ENCODE peak calls at places on chromosomes 13 and 19, in ten cellular contexts. M is activated CD4-positive, alpha-beta T cell treated with anti-CD3 and anti-CD28 coated beads for 24 hours; B is naive thymus-derived CD8-positive, alpha-beta T cell; U is T-helper 17 cell; Y is Kasumi-1; X is GM19239; V is T-helper 9 cell; J is A549; P is NCI-H1105; N is nephron progenitor cell. K is an unnamed sample.

GRCh38 chr13:108146642-108147041 is 68.7 kb downstream of the LIG4 start:
- DNase-seq in P (no peak), J (no peak), Y (no peak), M (no peak), X (no peak), B (no peak), N (no peak), U (no peak), V (no peak), K (no peak)

GRCh38 chr19:47280183-47280797 is 5.6 kb downstream of the INAFM1 start:
- DNase-seq in J (peak), U (no peak), P (no peak), M (peak), Y (peak), X (no peak), N (peak), B (peak), V (peak), K (peak)

GRCh38 chr13:25207291-25207690 is 35.2 kb upstream of the AMER2 start:
- DNase-seq in P (no peak), B (no peak), J (no peak), N (no peak), U (no peak), Y (no peak), V (no peak), X (no peak), M (no peak), K (no peak)

GRCh38 chr13:40175639-40176038 is 490.8 kb downstream of the FOXO1 start:
- DNase-seq in M (no peak), P (no peak), J (no peak), B (no peak), Y (no peak), N (no peak), V (no peak), X (no peak), U (no peak), K (no peak)

GRCh38 chr19:46838160-46838559 is 12.5 kb downstream of the AP2S1 start:
- DNase-seq in N (no peak), M (no peak), Y (no peak), B (no peak), J (no peak), X (no peak), P (no peak), V (no peak), U (no peak), K (no peak)

GRCh38 chr13:89688908-89689307 is 1658.6 kb upstream of the MIR17HG start:
- DNase-seq in N (no peak), M (no peak), B (no peak), Y (no peak), J (no peak), V (no peak), X (no peak), U (no peak), P (no peak), K (no peak)

GRCh38 chr13:102812616-102813287 is 13.8 kb downstream of the BIVM start:
- DNase-seq in V (no peak), X (no peak), P (no peak), B (no peak), M (no peak), Y (peak), N (no peak), J (no peak), U (no peak), K (no peak)

GRCh38 chr19:15584541-15585115 is 30.4 kb upstream of the CYP4F8 start:
- DNase-seq in X (peak), M (peak), N (peak), Y (peak), J (peak), U (peak), P (no peak), V (peak), B (peak), K (peak)

GRCh38 chr19:45781282-45782161 is 768 bp downstream of the DMPK start:
- DNase-seq in X (no peak), V (no peak), P (peak), J (peak), U (no peak), N (no peak), B (no peak), Y (no peak), M (no peak), K (no peak)

GRCh38 chr13:23966691-23967615 is 69.7 kb upstream of the C1QTNF9B start:
- DNase-seq in X (no peak), V (no peak), M (no peak), Y (no peak), N (no peak), B (peak), U (no peak), J (no peak), P (no peak), K (peak)

GRCh38 chr13:49733181-49733951 is 42.1 kb upstream of the EBPL start:
- DNase-seq in P (no peak), X (no peak), J (no peak), M (no peak), Y (no peak), N (no peak), B (no peak), V (no peak), U (no peak), K (no peak)

GRCh38 chr19:49895566-49896297 is 955 bp downstream of the IL4I1 start:
- DNase-seq in V (no peak), N (no peak), M (no peak), J (no peak), U (peak), X (no peak), B (no peak), Y (no peak), P (no peak), K (no peak)

GRCh38 chr13:44768233-44768632 is 192.1 kb upstream of the TSC22D1 start:
- DNase-seq in Y (peak), P (no peak), J (no peak), X (no peak), V (no peak), M (peak), B (no peak), N (no peak), U (no peak), K (peak)

GRCh38 chr19:5990289-5990797 is 12.4 kb upstream of the RANBP3 start:
- DNase-seq in X (no peak), V (no peak), P (no peak), J (peak), M (no peak), Y (no peak), B (no peak), N (no peak), U (no peak), K (no peak)

GRCh38 chr13:85974604-85975366 is 175.6 kb upstream of the SLITRK6 start:
- DNase-seq in P (no peak), N (no peak), X (no peak), U (no peak), M (no peak), V (no peak), Y (no peak), B (no peak), J (no peak), K (no peak)

GRCh38 chr13:98004107-98004506 is 50.6 kb downstream of the IPO5 start:
- DNase-seq in J (no peak), P (no peak), B (no peak), N (no peak), X (no peak), M (no peak), V (no peak), Y (no peak), U (no peak), K (no peak)

GRCh38 chr19:18922228-18922985 is 2.9 kb downstream of the DDX49 start:
- DNase-seq in U (no peak), Y (no peak), J (no peak), B (no peak), P (no peak), N (no peak), X (no peak), V (no peak), M (no peak), K (no peak)

GRCh38 chr19:54515156-54515555 is 12.5 kb downstream of the LAIR2 start:
- DNase-seq in N (no peak), V (no peak), M (no peak), U (no peak), X (no peak), J (no peak), B (no peak), Y (no peak), P (no peak), K (no peak)

GRCh38 chr13:107457686-107458085 is 757.6 kb downstream of the LIG4 start:
- DNase-seq in Y (no peak), P (peak), V (no peak), N (no peak), J (no peak), U (no peak), X (no peak), M (no peak), B (no peak), K (no peak)

GRCh38 chr13:30366083-30366482 is 56.2 kb upstream of the UBE2L5 start:
- DNase-seq in B (no peak), V (no peak), Y (no peak), X (no peak), M (no peak), U (no peak), P (no peak), J (no peak), N (no peak), K (no peak)

GRCh38 chr13:52463526-52463925 is 8.2 kb downstream of the CKAP2 start:
- DNase-seq in P (no peak), J (no peak), X (no peak), V (no peak), B (no peak), N (no peak), M (no peak), Y (no peak), U (no peak), K (no peak)

GRCh38 chr19:35349614-35350521 is 2.2 kb downstream of the FFAR1 start:
- DNase-seq in N (no peak), Y (no peak), J (no peak), P (no peak), V (no peak), U (no peak), M (no peak), B (no peak), X (no peak), K (no peak)

GRCh38 chr19:10290876-10291553 is 1.3 kb downstream of the ICAM5 start:
- DNase-seq in J (no peak), Y (peak), M (no peak), P (peak), V (peak), U (peak), X (no peak), N (peak), B (peak), K (peak)

GRCh38 chr19:35641515-35642151 is at the start of gene ETV2:
- DNase-seq in N (peak), U (peak), V (peak), Y (no peak), P (no peak), M (no peak), J (no peak), X (no peak), B (peak), K (peak)

GRCh38 chr13:107865643-107866006 is 349.7 kb downstream of the LIG4 start:
- DNase-seq in M (no peak), U (no peak), N (no peak), P (no peak), B (no peak), Y (no peak), J (no peak), X (no peak), V (no peak), K (no peak)

GRCh38 chr13:83297591-83298305 is 584.5 kb downstream of the SLITRK1 start:
- DNase-seq in N (no peak), J (no peak), M (no peak), Y (no peak), B (no peak), P (no peak), X (no peak), U (no peak), V (no peak), K (no peak)

GRCh38 chr19:12891553-12892021 is 627 bp downstream of the GCDH start:
- DNase-seq in P (no peak), M (no peak), U (no peak), Y (no peak), N (peak), V (no peak), X (no peak), J (no peak), B (no peak), K (no peak)

GRCh38 chr19:4976412-4977298 is 7.7 kb downstream of the KDM4B start:
- DNase-seq in J (peak), Y (peak), X (peak), V (no peak), P (no peak), N (no peak), M (no peak), B (no peak), U (no peak), K (no peak)

GRCh38 chr13:48853381-48854102 is 122.2 kb upstream of the FNDC3A start:
- DNase-seq in U (no peak), B (no peak), Y (no peak), N (no peak), M (peak), X (no peak), J (no peak), V (no peak), P (no peak), K (no peak)

GRCh38 chr13:25927363-25927762 is 124.5 kb downstream of the SHISA2 start:
- DNase-seq in V (no peak), X (no peak), U (no peak), B (no peak), N (no peak), J (no peak), Y (no peak), M (no peak), P (no peak), K (no peak)

GRCh38 chr13:59643906-59644626 is 519.7 kb downstream of the DIAPH3 start:
- DNase-seq in U (no peak), X (no peak), P (no peak), Y (no peak), B (no peak), M (no peak), V (no peak), N (no peak), J (no peak), K (no peak)

GRCh38 chr13:29849731-29850212 is 645 bp downstream of the UBL3 start:
- DNase-seq in X (no peak), Y (no peak), J (peak), N (peak), U (peak), M (no peak), P (peak), B (no peak), V (peak), K (peak)

GRCh38 chr19:47549341-47549768 is 23.6 kb downstream of the ZNF541 start:
- DNase-seq in B (no peak), X (no peak), M (no peak), J (no peak), N (no peak), P (no peak), Y (no peak), V (no peak), U (no peak), K (no peak)

GRCh38 chr13:42997381-42997780 is 5.3 kb upstream of the EPSTI1 start:
- DNase-seq in Y (no peak), B (no peak), V (no peak), M (no peak), U (no peak), X (no peak), P (no peak), N (no peak), J (no peak), K (no peak)

GRCh38 chr13:46575843-46576242 is 22.9 kb downstream of the LRCH1 start:
- DNase-seq in B (no peak), V (no peak), Y (no peak), N (no peak), J (no peak), U (no peak), X (no peak), M (no peak), P (no peak), K (no peak)

GRCh38 chr13:102589291-102589822 is 7.4 kb upstream of the TPP2 start:
- DNase-seq in N (no peak), B (no peak), V (no peak), P (no peak), U (no peak), M (no peak), J (no peak), Y (no peak), X (no peak), K (no peak)

GRCh38 chr19:30784850-30785459 is 412.8 kb downstream of the ZNF536 start:
- DNase-seq in J (peak), X (peak), N (peak), B (peak), Y (peak), U (peak), P (peak), V (peak), M (peak), K (peak)

GRCh38 chr19:51978882-51979281 is 7.8 kb downstream of the ZNF350 start:
- DNase-seq in M (no peak), P (no peak), U (no peak), X (no peak), J (no peak), V (no peak), Y (no peak), N (no peak), B (no peak), K (no peak)

GRCh38 chr13:101018720-101019119 is 344.1 kb upstream of the TMTC4 start:
- DNase-seq in P (no peak), U (no peak), B (no peak), J (no peak), N (no peak), X (no peak), V (no peak), M (no peak), Y (no peak), K (no peak)